ENCODE peak calls at places on chromosomes 4 and X, in five cellular contexts. One of them, this sample, is unnamed.

GRCh38 chr4:84596826-84597225 is 13.9 kb downstream of the CDS1 start:
- DNase-seq in lung: peak; percentile 47
- DNase-seq in MCF 10A: peak; percentile 84
- DNase-seq in breast epithelium: no peak
- DNase-seq in ovary: no peak
- DNase-seq in this sample: no peak

GRCh38 chr4:12534684-12535083 is 949.5 kb downstream of the RAB28 start:
- DNase-seq in lung: no peak
- DNase-seq in MCF 10A: no peak
- DNase-seq in ovary: no peak
- DNase-seq in breast epithelium: no peak
- DNase-seq in this sample: no peak

GRCh38 chr4:65392488-65392887 is 277.8 kb downstream of the EPHA5 start:
- DNase-seq in MCF 10A: no peak
- DNase-seq in breast epithelium: no peak
- DNase-seq in lung: no peak
- DNase-seq in ovary: no peak
- DNase-seq in this sample: no peak

GRCh38 chrX:111445485-111445884 is 33.5 kb upstream of the DCX start:
- DNase-seq in ovary: no peak
- DNase-seq in breast epithelium: no peak
- DNase-seq in MCF 10A: peak; percentile 69
- DNase-seq in lung: no peak
- DNase-seq in this sample: no peak

GRCh38 chr4:100347241-100347640 is 157.0 kb upstream of the DDIT4L start:
- DNase-seq in MCF 10A: no peak
- DNase-seq in ovary: no peak
- DNase-seq in breast epithelium: no peak
- DNase-seq in lung: no peak
- DNase-seq in this sample: no peak

GRCh38 chrX:23331701-23332100 is 2.9 kb upstream of the PTCHD1 start:
- DNase-seq in breast epithelium: no peak
- DNase-seq in ovary: no peak
- DNase-seq in MCF 10A: no peak
- DNase-seq in lung: no peak
- DNase-seq in this sample: no peak

GRCh38 chr4:86338989-86339388 is 20.9 kb downstream of the MAPK10 start:
- DNase-seq in MCF 10A: peak; percentile 81
- DNase-seq in breast epithelium: no peak
- DNase-seq in ovary: peak; percentile 49
- DNase-seq in lung: no peak
- DNase-seq in this sample: no peak

GRCh38 chrX:378443-378842 is 8.3 kb downstream of the PPP2R3B start:
- DNase-seq in ovary: no peak
- DNase-seq in breast epithelium: no peak
- DNase-seq in MCF 10A: no peak
- DNase-seq in lung: no peak
- DNase-seq in this sample: no peak

GRCh38 chrX:70442224-70442623 is 2.4 kb upstream of the DLG3 start:
- DNase-seq in ovary: no peak
- DNase-seq in breast epithelium: no peak
- DNase-seq in lung: no peak
- DNase-seq in MCF 10A: no peak
- DNase-seq in this sample: no peak

GRCh38 chr4:71406459-71406963 is 67.7 kb downstream of the SLC4A4 start:
- DNase-seq in lung: no peak
- DNase-seq in breast epithelium: no peak
- DNase-seq in MCF 10A: no peak
- DNase-seq in ovary: no peak
- DNase-seq in this sample: no peak

GRCh38 chr4:113996599-113997177 is 17.2 kb upstream of the ARSJ start:
- DNase-seq in breast epithelium: no peak
- DNase-seq in lung: no peak
- DNase-seq in MCF 10A: no peak
- DNase-seq in ovary: no peak
- DNase-seq in this sample: no peak

GRCh38 chr4:2256156-2256731 is 5.7 kb downstream of the MXD4 start:
- DNase-seq in lung: peak; percentile 29
- DNase-seq in MCF 10A: peak; percentile 66
- DNase-seq in breast epithelium: peak; percentile 54
- DNase-seq in ovary: peak; percentile 34
- DNase-seq in this sample: peak; percentile 11

GRCh38 chr4:21512351-21512750 is 436.2 kb downstream of the KCNIP4 start:
- DNase-seq in MCF 10A: peak; percentile 55
- DNase-seq in breast epithelium: no peak
- DNase-seq in ovary: no peak
- DNase-seq in lung: no peak
- DNase-seq in this sample: no peak

GRCh38 chr4:151195801-151196200 is 81.2 kb upstream of the PRSS48 start:
- DNase-seq in lung: no peak
- DNase-seq in ovary: no peak
- DNase-seq in breast epithelium: no peak
- DNase-seq in MCF 10A: peak; percentile 44
- DNase-seq in this sample: no peak

GRCh38 chr4:118270492-118270891 is 82.3 kb downstream of the PRSS12 start:
- DNase-seq in breast epithelium: no peak
- DNase-seq in lung: no peak
- DNase-seq in ovary: no peak
- DNase-seq in MCF 10A: peak; percentile 69
- DNase-seq in this sample: no peak

GRCh38 chr4:87802858-87803257 is 3.5 kb downstream of the IBSP start:
- DNase-seq in lung: no peak
- DNase-seq in MCF 10A: no peak
- DNase-seq in breast epithelium: no peak
- DNase-seq in ovary: no peak
- DNase-seq in this sample: no peak

GRCh38 chrX:153884136-153885076 is 1.6 kb downstream of the L1CAM start:
- DNase-seq in MCF 10A: peak; percentile 41
- DNase-seq in lung: no peak
- DNase-seq in breast epithelium: no peak
- DNase-seq in ovary: no peak
- DNase-seq in this sample: no peak
- TF ChIP-seq CTCF in MCF 10A: peak; percentile 24
- TF ChIP-seq CTCF in lung: no peak
- TF ChIP-seq CTCF in breast epithelium: no peak
- TF ChIP-seq CTCF in ovary: no peak
- TF ChIP-seq CTCF in this sample: no peak

GRCh38 chr4:76420901-76421581 is at the start of gene CCDC158:
- DNase-seq in ovary: no peak
- DNase-seq in breast epithelium: no peak
- DNase-seq in MCF 10A: no peak
- DNase-seq in lung: no peak
- DNase-seq in this sample: peak; percentile 16
- TF ChIP-seq CTCF in ovary: no peak
- TF ChIP-seq CTCF in breast epithelium: no peak
- TF ChIP-seq CTCF in MCF 10A: no peak
- TF ChIP-seq CTCF in lung: no peak
- TF ChIP-seq CTCF in this sample: no peak

DNA sequence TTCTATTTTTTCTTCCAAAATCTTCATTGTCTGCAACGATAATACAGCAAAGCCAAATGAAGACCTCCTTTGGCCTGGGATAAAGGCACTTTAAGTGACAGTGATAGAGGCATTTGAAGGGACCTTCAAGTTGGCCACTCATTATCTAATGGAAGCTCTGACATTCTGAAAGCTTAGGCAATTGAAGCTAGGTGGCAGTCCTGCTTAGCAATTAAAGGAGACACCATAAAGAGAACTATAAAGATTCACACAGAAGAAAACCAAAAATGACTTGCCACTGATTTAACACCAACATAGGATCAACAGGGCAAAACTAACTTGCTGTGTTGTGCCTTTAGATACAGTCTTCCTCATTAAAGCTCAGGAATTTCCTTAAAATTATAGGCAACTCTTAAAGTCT is 103.3 kb upstream of the TSPAN7 start:
- DNase-seq in ovary: no peak
- DNase-seq in MCF 10A: peak; percentile 18
- DNase-seq in lung: no peak
- DNase-seq in breast epithelium: no peak
- DNase-seq in this sample: no peak
- TF ChIP-seq CTCF in ovary: no peak
- TF ChIP-seq CTCF in MCF 10A: no peak
- TF ChIP-seq CTCF in lung: no peak
- TF ChIP-seq CTCF in breast epithelium: no peak
- TF ChIP-seq CTCF in this sample: no peak

GRCh38 chrX:108224727-108225455 is 133.3 kb downstream of the ATG4A start:
- DNase-seq in MCF 10A: peak; percentile 53
- DNase-seq in ovary: no peak
- DNase-seq in breast epithelium: no peak
- DNase-seq in lung: no peak
- DNase-seq in this sample: no peak
- TF ChIP-seq CTCF in MCF 10A: peak; percentile 74
- TF ChIP-seq CTCF in ovary: peak; percentile 21
- TF ChIP-seq CTCF in breast epithelium: no peak
- TF ChIP-seq CTCF in lung: peak; percentile 31
- TF ChIP-seq CTCF in this sample: no peak

DNA sequence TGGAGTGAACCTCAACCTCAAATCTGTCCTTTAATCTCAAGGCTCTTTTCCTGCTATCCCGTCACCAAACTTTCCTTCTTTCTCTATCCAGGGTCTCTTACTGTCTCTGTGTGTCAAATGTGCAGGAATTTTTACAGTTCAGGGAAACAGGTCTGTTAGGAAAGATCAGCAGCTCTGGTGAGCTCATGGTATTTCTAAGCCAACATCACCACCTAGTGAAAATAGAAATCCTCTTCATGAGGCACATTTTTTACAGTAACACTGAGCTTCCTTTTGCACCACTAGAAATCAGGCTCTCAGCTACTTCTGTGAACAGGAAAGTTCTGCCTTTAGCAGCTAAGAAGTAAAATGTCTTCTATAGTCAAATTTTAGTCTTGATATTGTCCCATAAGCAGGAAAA is 39.6 kb downstream of the NUDT11 start:
- DNase-seq in ovary: no peak
- DNase-seq in lung: no peak
- DNase-seq in breast epithelium: no peak
- DNase-seq in MCF 10A: peak; percentile 6
- DNase-seq in this sample: no peak
- TF ChIP-seq CTCF in ovary: no peak
- TF ChIP-seq CTCF in lung: no peak
- TF ChIP-seq CTCF in breast epithelium: no peak
- TF ChIP-seq CTCF in MCF 10A: no peak
- TF ChIP-seq CTCF in this sample: no peak

DNA sequence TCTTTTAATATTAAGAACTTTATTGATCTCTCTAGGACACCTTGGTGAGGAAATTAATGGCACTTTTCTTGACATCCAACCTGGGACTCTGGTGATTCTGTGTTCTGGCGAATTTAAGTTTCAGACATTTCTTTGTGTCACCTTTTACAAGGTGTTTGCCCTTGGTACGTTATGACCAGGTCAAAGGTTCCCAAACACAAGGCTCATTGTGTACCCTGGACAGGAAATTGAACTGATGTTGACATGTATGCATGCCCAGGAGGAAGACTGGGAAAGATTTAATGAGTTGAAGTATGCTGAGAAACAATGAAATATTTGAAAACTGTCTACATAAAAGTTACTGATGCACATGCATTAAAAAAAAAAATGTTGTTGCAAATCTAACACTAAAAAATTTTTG is 22.1 kb downstream of the NIPAL1 start:
- DNase-seq in ovary: no peak
- DNase-seq in lung: no peak
- DNase-seq in breast epithelium: no peak
- DNase-seq in MCF 10A: no peak
- DNase-seq in this sample: no peak
- TF ChIP-seq CTCF in ovary: no peak
- TF ChIP-seq CTCF in lung: no peak
- TF ChIP-seq CTCF in breast epithelium: no peak
- TF ChIP-seq CTCF in MCF 10A: no peak
- TF ChIP-seq CTCF in this sample: no peak

GRCh38 chrX:13374364-13374763 is 54.5 kb upstream of the ATXN3L start:
- DNase-seq in lung: no peak
- DNase-seq in breast epithelium: no peak
- DNase-seq in ovary: no peak
- DNase-seq in MCF 10A: no peak
- DNase-seq in this sample: no peak
- TF ChIP-seq CTCF in lung: no peak
- TF ChIP-seq CTCF in breast epithelium: no peak
- TF ChIP-seq CTCF in ovary: no peak
- TF ChIP-seq CTCF in MCF 10A: no peak
- TF ChIP-seq CTCF in this sample: no peak

DNA sequence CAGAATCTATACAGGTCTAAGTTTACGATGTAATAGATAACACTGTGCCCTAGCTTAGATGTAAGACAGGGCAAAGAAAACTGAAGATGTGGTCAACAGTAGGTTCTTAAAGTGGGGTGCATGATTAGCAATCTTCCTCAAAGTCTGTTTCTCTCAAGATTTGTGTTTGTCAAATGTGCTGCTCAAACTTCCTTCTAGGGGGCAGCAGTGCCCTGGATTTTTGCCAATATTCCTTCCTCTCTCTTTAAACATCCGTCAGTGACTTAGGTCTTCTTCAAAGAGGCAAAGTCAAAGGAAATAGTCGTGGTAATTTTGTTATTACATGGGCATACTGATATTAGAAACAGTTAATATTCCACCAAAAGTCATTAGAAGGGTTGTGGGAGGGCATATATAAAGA is 4.2 kb upstream of the PDHA2 start:
- DNase-seq in lung: no peak
- DNase-seq in ovary: no peak
- DNase-seq in breast epithelium: no peak
- DNase-seq in MCF 10A: peak; percentile 1
- DNase-seq in this sample: no peak
- TF ChIP-seq CTCF in lung: no peak
- TF ChIP-seq CTCF in ovary: no peak
- TF ChIP-seq CTCF in breast epithelium: no peak
- TF ChIP-seq CTCF in MCF 10A: no peak
- TF ChIP-seq CTCF in this sample: no peak

GRCh38 chr4:26937567-26937966 is 76.9 kb downstream of the STIM2 start:
- DNase-seq in MCF 10A: no peak
- DNase-seq in ovary: no peak
- DNase-seq in lung: no peak
- DNase-seq in breast epithelium: no peak
- DNase-seq in this sample: no peak

GRCh38 chr4:26941951-26942350 is 81.3 kb downstream of the STIM2 start:
- DNase-seq in ovary: no peak
- DNase-seq in breast epithelium: no peak
- DNase-seq in MCF 10A: no peak
- DNase-seq in lung: no peak
- DNase-seq in this sample: no peak

GRCh38 chr4:26936284-26937065 is 75.8 kb downstream of the STIM2 start:
- DNase-seq in breast epithelium: no peak
- DNase-seq in ovary: peak; percentile 66
- DNase-seq in lung: no peak
- DNase-seq in MCF 10A: peak; percentile 17
- DNase-seq in this sample: no peak

GRCh38 chr4:26938516-26938915 is 77.9 kb downstream of the STIM2 start:
- DNase-seq in lung: no peak
- DNase-seq in MCF 10A: no peak
- DNase-seq in ovary: no peak
- DNase-seq in breast epithelium: no peak
- DNase-seq in this sample: no peak

GRCh38 chr4:26937136-26937535 is 76.5 kb downstream of the STIM2 start:
- DNase-seq in ovary: no peak
- DNase-seq in breast epithelium: no peak
- DNase-seq in lung: no peak
- DNase-seq in MCF 10A: no peak
- DNase-seq in this sample: no peak
- TF ChIP-seq CTCF in ovary: no peak
- TF ChIP-seq CTCF in breast epithelium: no peak
- TF ChIP-seq CTCF in lung: no peak
- TF ChIP-seq CTCF in MCF 10A: no peak
- TF ChIP-seq CTCF in this sample: no peak